ENCODE peak calls at places on chromosomes 12 and 14, in four cellular contexts. One of them, this sample, is unnamed.
A peak's percentile ranks its signal among the peaks of the same experiment; 100 is the strongest.

GRCh38 chr14:24317141-24317927 is 6.0 kb downstream of the LTB4R start:
- DNase-seq in stimulated activated naive CD4-positive, alpha-beta T cell: no peak
- DNase-seq in T-helper 17 cell: no peak
- DNase-seq in omental fat pad: no peak
- DNase-seq in this sample: no peak

GRCh38 chr14:98022541-98023520 is 1225.6 kb downstream of the VRK1 start:
- DNase-seq in stimulated activated naive CD4-positive, alpha-beta T cell: no peak
- DNase-seq in omental fat pad: no peak
- DNase-seq in T-helper 17 cell: no peak
- DNase-seq in this sample: no peak

GRCh38 chr14:67269338-67270060 is 28.3 kb downstream of the PALS1 start:
- DNase-seq in omental fat pad: no peak
- DNase-seq in T-helper 17 cell: no peak
- DNase-seq in stimulated activated naive CD4-positive, alpha-beta T cell: no peak
- DNase-seq in this sample: no peak

GRCh38 chr14:36238666-36239363 is 62.3 kb upstream of the PTCSC3 start:
- DNase-seq in stimulated activated naive CD4-positive, alpha-beta T cell: no peak
- DNase-seq in T-helper 17 cell: no peak
- DNase-seq in omental fat pad: no peak
- DNase-seq in this sample: no peak

GRCh38 chr14:30297856-30298255 is 261.1 kb upstream of the G2E3 start:
- DNase-seq in omental fat pad: no peak
- DNase-seq in stimulated activated naive CD4-positive, alpha-beta T cell: no peak
- DNase-seq in T-helper 17 cell: no peak
- DNase-seq in this sample: no peak

GRCh38 chr12:116037941-116038837 is 239.3 kb downstream of the MED13L start:
- DNase-seq in stimulated activated naive CD4-positive, alpha-beta T cell: no peak
- DNase-seq in omental fat pad: no peak
- DNase-seq in T-helper 17 cell: no peak
- DNase-seq in this sample: no peak

GRCh38 chr12:3203713-3204112 is 126.5 kb downstream of the TSPAN9 start:
- DNase-seq in omental fat pad: no peak
- DNase-seq in T-helper 17 cell: no peak
- DNase-seq in stimulated activated naive CD4-positive, alpha-beta T cell: no peak
- DNase-seq in this sample: no peak

GRCh38 chr12:93720559-93720958 is 43.4 kb downstream of the CRADD start:
- DNase-seq in omental fat pad: no peak
- DNase-seq in stimulated activated naive CD4-positive, alpha-beta T cell: no peak
- DNase-seq in T-helper 17 cell: no peak
- DNase-seq in this sample: no peak

GRCh38 chr14:51738754-51739153 is 87.0 kb downstream of the FRMD6 start:
- DNase-seq in T-helper 17 cell: no peak
- DNase-seq in omental fat pad: no peak
- DNase-seq in stimulated activated naive CD4-positive, alpha-beta T cell: no peak
- DNase-seq in this sample: no peak

GRCh38 chr12:16347391-16348298 is at the start of gene MGST1:
- DNase-seq in stimulated activated naive CD4-positive, alpha-beta T cell: no peak
- DNase-seq in T-helper 17 cell: no peak
- DNase-seq in omental fat pad: peak; percentile 43
- DNase-seq in this sample: no peak

GRCh38 chr14:60327447-60328331 is 78.7 kb downstream of the PPM1A start:
- DNase-seq in stimulated activated naive CD4-positive, alpha-beta T cell: peak; percentile 11
- DNase-seq in T-helper 17 cell: peak; percentile 11
- DNase-seq in omental fat pad: no peak
- DNase-seq in this sample: peak; percentile 2

GRCh38 chr14:23034498-23035302 is at the start of gene PSMB5:
- DNase-seq in T-helper 17 cell: peak; percentile 75
- DNase-seq in stimulated activated naive CD4-positive, alpha-beta T cell: no peak
- DNase-seq in omental fat pad: peak; percentile 57
- DNase-seq in this sample: no peak

GRCh38 chr12:12612403-12612802 is 727 bp downstream of the CREBL2 start:
- DNase-seq in T-helper 17 cell: no peak
- DNase-seq in stimulated activated naive CD4-positive, alpha-beta T cell: no peak
- DNase-seq in omental fat pad: no peak
- DNase-seq in this sample: no peak

GRCh38 chr12:27554003-27554402 is 30.0 kb downstream of the PPFIBP1 start:
- DNase-seq in omental fat pad: no peak
- DNase-seq in T-helper 17 cell: no peak
- DNase-seq in stimulated activated naive CD4-positive, alpha-beta T cell: no peak
- DNase-seq in this sample: no peak

GRCh38 chr12:32586390-32586789 is 92.7 kb upstream of the DNM1L start:
- DNase-seq in stimulated activated naive CD4-positive, alpha-beta T cell: no peak
- DNase-seq in omental fat pad: no peak
- DNase-seq in T-helper 17 cell: no peak
- DNase-seq in this sample: no peak